ENCODE peak calls at places on chromosomes 11 and 22, in four cellular contexts. H, M, Z and X are unnamed samples.
A peak's percentile ranks its signal among the peaks of the same experiment; 100 is the strongest.

GRCh38 chr11:133219543-133219942 is 312.8 kb downstream of the OPCML start:
- DNase-seq in H (no peak), M (no peak), Z (no peak), X (no peak)

GRCh38 chr22:46609175-46609690 is 11.0 kb upstream of the GRAMD4 start:
- DNase-seq in H (no peak), M (no peak), Z (peak; percentile 92), X (peak; percentile 71)

GRCh38 chr22:19962909-19963806 is 21.5 kb upstream of the TXNRD2 start:
- DNase-seq in H (no peak), M (no peak), Z (peak; percentile 93), X (peak; percentile 93)

GRCh38 chr11:111283945-111284481 is 14.3 kb upstream of the POU2AF3 start:
- DNase-seq in H (no peak), M (no peak), Z (no peak), X (peak; percentile 84)

GRCh38 chr11:101010899-101011298 is 118.7 kb downstream of the PGR start:
- DNase-seq in H (no peak), M (peak; percentile 21), Z (no peak), X (no peak)

GRCh38 chr11:110763249-110764011 is 51.2 kb upstream of the ARHGAP20 start:
- DNase-seq in H (no peak), M (no peak), Z (peak; percentile 3), X (peak; percentile 52)

GRCh38 chr22:35961480-35961902 is 67.1 kb downstream of the RBFOX2 start:
- DNase-seq in H (no peak), M (peak; percentile 47), Z (no peak), X (no peak)

GRCh38 chr11:27462543-27462942 is 10.0 kb downstream of the LGR4 start:
- DNase-seq in H (no peak), M (no peak), Z (no peak), X (no peak)

GRCh38 chr11:83773950-83774880 is 488.0 kb upstream of the CCDC90B start:
- DNase-seq in H (no peak), M (no peak), Z (no peak), X (no peak)

GRCh38 chr22:24069721-24070120 is 58.6 kb downstream of the CABIN1 start:
- DNase-seq in H (no peak), M (no peak), Z (no peak), X (peak; percentile 53)

GRCh38 chr22:29459773-29460172 is 20.2 kb upstream of the NEFH start:
- DNase-seq in H (no peak), M (no peak), Z (no peak), X (no peak)

GRCh38 chr22:29454186-29454745 is 15.9 kb downstream of the RFPL1 start:
- DNase-seq in H (no peak), M (no peak), Z (no peak), X (no peak)

GRCh38 chr22:29458551-29458950 is 20.2 kb downstream of the RFPL1 start:
- DNase-seq in H (no peak), M (no peak), Z (no peak), X (no peak)

GRCh38 chr22:29457730-29458129 is 19.3 kb downstream of the RFPL1 start:
- DNase-seq in H (peak; percentile 69), M (no peak), Z (peak; percentile 37), X (peak; percentile 13)

GRCh38 chr22:29456211-29456671 is 17.9 kb downstream of the RFPL1 start:
- DNase-seq in H (no peak), M (no peak), Z (no peak), X (no peak)
- H3K27ac ChIP-seq in H (no peak overlapping the region), M (no peak overlapping the region), Z (no peak overlapping the region), X (no peak overlapping the region)

DNA sequence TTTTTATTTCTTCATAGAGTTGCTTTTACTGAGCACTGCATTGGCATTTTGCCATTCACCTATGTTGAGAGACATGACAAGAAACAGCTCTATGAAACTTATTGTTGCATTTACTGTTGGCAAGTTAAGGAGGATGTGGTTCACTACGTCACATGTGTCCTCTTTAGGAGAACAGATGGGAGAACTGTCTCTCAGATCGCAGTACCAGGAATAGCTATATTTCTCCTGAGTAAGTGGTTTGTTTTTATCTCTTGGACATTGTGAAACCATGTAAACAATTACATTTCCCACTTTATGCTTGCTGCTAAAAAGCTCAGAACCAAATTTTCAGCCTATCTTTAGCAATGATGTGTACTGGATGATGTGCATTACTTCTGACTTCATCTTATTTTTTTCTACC is 34.8 kb upstream of the PSMA1 start:
- DNase-seq in H (no peak), M (no peak), Z (no peak), X (no peak)
- TF ChIP-seq EP300 in H (no peak), M (no peak), Z (no peak), X (peak; percentile 77)

GRCh38 chr11:10913996-10914514 is 56.2 kb upstream of the ZBED5 start:
- DNase-seq in H (no peak), M (no peak), Z (no peak), X (no peak)

GRCh38 chr11:10909141-10909883 is 51.5 kb upstream of the ZBED5 start:
- DNase-seq in H (no peak), M (no peak), Z (no peak), X (no peak)

GRCh38 chr11:10916674-10917073 is 58.8 kb upstream of the ZBED5 start:
- DNase-seq in H (no peak), M (no peak), Z (no peak), X (no peak)

GRCh38 chr11:10911907-10912306 is 54.1 kb upstream of the ZBED5 start:
- DNase-seq in H (no peak), M (no peak), Z (no peak), X (no peak)

DNA sequence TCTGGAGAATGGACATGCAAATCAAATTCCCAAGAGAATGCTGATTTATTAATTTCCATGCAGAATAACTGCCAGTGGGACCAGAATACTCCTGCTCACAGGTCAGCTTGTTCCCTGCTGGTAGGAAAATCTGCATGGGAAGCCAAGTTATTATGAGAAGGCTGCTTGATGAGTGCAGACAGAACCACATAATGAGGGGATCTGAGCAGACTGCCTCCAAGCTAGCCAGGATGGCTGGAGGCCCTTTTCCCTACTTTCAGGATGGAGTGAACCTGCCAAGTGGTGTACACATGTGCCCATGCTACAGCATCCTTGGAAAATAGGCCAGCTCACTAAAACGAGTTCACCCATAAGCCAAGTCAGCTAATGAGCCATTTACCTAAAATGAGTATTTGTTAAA is 55.2 kb upstream of the ZBED5 start:
- DNase-seq in H (no peak), M (no peak), Z (no peak), X (no peak)
- H3K27ac ChIP-seq in H (no peak overlapping the region), M (no peak overlapping the region), Z (no peak overlapping the region), X (no peak overlapping the region)

DNA sequence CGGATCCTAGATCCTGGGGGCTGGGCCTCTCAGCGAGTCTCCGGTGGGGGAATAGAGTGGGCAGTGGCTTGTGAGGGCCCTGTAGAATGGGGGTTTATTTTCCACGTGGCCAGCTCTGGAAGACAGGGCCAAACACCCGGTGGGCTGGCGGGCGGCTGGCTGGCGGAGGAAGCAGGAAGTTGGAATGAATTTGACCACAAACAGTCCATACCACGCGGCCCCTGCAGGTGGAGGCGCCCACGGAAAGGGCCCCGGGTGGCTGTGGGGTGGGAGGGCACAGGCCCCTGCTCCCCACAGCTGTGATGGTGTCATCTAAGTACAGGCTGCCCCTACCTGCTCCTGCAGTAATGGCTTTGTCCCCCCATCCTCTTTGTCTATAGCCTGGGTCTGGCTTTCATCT is 15.1 kb downstream of the MCAT start:
- DNase-seq in H (no peak), M (no peak), Z (no peak), X (peak; percentile 30)
- TF ChIP-seq EP300 in H (no peak), M (no peak), Z (no peak), X (no peak)

DNA sequence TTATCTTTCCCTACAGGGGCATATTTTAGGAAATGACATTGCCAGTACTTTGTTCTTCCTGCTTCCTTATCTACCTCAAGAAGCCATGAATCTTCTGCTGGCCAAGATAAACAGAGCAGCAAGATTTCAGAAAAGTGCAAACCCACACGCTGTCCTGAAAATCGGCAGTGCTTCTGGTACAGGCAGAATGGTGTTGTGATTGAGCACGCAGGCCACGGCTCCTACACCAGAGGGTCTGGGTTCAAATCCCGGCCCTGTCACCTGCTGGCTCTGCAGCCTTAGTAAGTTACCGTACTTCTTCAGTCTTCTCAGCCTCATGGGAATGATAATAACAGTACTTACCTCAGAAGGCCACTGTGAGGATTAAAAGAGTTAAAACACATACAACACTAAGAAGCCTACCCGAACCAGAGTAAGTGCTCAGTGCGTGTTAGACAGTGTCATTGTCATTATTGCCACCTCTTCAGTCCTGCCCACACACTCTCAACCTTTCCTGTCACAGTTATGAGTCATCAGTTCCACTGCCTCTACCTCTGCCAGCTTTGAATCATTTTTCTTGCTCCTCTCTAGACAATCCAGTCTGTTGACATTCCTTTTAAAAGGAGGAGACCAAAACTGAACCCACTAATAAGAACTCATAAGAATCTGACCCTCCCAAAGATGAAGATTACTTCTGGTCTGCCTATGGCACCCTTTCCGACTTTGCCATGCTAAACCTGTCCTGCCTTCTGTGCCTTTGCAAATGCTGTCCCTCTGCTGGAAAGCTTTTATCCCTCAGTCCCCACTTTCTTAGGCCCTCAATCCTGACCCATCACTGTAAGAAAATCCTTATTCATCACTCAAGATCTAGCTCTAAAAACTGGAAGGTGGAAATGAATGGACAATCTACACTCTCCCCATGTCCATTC is 10.7 kb downstream of the MPZL3 start:
- DNase-seq in H (peak; percentile 35), M (no peak), Z (peak; percentile 39), X (peak; percentile 43)
- H3K27ac ChIP-seq in H (peak overlapping the region; percentile 58), M (no peak overlapping the region), Z (no peak overlapping the region), X (peak overlapping the region; percentile 67)

DNA sequence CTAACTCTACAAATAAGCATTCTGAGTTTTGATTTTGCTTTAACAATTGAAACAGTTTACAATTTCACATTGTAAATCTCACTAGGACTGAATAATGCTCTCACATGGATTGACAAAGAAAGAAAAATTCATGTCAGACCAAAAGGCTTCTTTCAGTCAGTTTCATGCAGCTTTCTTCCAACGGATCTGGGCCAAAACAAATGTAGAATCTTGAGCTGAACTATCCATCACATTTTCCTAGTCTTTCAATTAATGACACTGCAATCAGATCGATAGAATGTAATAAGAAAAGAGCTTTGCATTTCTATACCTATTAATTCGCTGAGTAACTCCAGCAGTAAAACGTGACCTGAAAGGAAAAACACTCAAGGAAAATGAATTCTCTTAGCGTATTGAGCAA is 194.7 kb upstream of the BLID start:
- DNase-seq in H (no peak), M (no peak), Z (no peak), X (no peak)
- TF ChIP-seq EP300 in H (no peak), M (no peak), Z (no peak), X (no peak)